ENCODE peak calls at places on chromosomes 11 and 22, in four cellular contexts. One of them, this sample, is unnamed.

GRCh38 chr11:72573380-72573949 is 100.8 kb downstream of the PDE2A start:
- DNase-seq in mucosa of descending colon: peak; percentile 32
- DNase-seq in upper lobe of right lung: peak; percentile 70
- DNase-seq in stomach: no peak
- DNase-seq in this sample: peak; percentile 25

GRCh38 chr22:35140879-35141745 is 75.2 kb downstream of the ISX start:
- DNase-seq in mucosa of descending colon: peak; percentile 91
- DNase-seq in upper lobe of right lung: no peak
- DNase-seq in stomach: no peak
- DNase-seq in this sample: no peak

GRCh38 chr11:98734686-98735085 is 286.1 kb upstream of the CNTN5 start:
- DNase-seq in mucosa of descending colon: no peak
- DNase-seq in upper lobe of right lung: no peak
- DNase-seq in stomach: no peak
- DNase-seq in this sample: no peak

GRCh38 chr22:22835892-22836291 is 51.7 kb upstream of the IGLL5 start:
- DNase-seq in mucosa of descending colon: no peak
- DNase-seq in upper lobe of right lung: no peak
- DNase-seq in stomach: no peak
- DNase-seq in this sample: no peak

GRCh38 chr11:16153951-16154350 is 202.4 kb downstream of the SOX6 start:
- DNase-seq in mucosa of descending colon: no peak
- DNase-seq in upper lobe of right lung: no peak
- DNase-seq in stomach: no peak
- DNase-seq in this sample: no peak

GRCh38 chr11:116661056-116661455 is 111.7 kb downstream of the BUD13 start:
- DNase-seq in mucosa of descending colon: no peak
- DNase-seq in upper lobe of right lung: no peak
- DNase-seq in stomach: no peak
- DNase-seq in this sample: no peak

GRCh38 chr11:96798445-96798844 is 408.6 kb downstream of the JRKL start:
- DNase-seq in mucosa of descending colon: no peak
- DNase-seq in upper lobe of right lung: no peak
- DNase-seq in stomach: no peak
- DNase-seq in this sample: no peak

GRCh38 chr22:32536352-32536751 is 61.7 kb downstream of the FBXO7 start:
- DNase-seq in mucosa of descending colon: no peak
- DNase-seq in upper lobe of right lung: no peak
- DNase-seq in stomach: no peak
- DNase-seq in this sample: no peak

GRCh38 chr11:126522152-126522551 is 166.7 kb downstream of the ST3GAL4 start:
- DNase-seq in mucosa of descending colon: no peak
- DNase-seq in upper lobe of right lung: no peak
- DNase-seq in stomach: no peak
- DNase-seq in this sample: no peak

GRCh38 chr11:578276-579035 is 2.2 kb downstream of the PHRF1 start:
- DNase-seq in mucosa of descending colon: no peak
- DNase-seq in upper lobe of right lung: no peak
- DNase-seq in stomach: no peak
- DNase-seq in this sample: no peak

GRCh38 chr11:64745219-64745522 is 1.2 kb upstream of the RASGRP2 start:
- DNase-seq in mucosa of descending colon: peak; percentile 71
- DNase-seq in upper lobe of right lung: peak; percentile 89
- DNase-seq in stomach: peak; percentile 71
- DNase-seq in this sample: no peak

GRCh38 chr11:64742087-64742939 is 1.6 kb downstream of the RASGRP2 start:
- DNase-seq in mucosa of descending colon: no peak
- DNase-seq in upper lobe of right lung: no peak
- DNase-seq in stomach: no peak
- DNase-seq in this sample: no peak

GRCh38 chr11:64742940-64743590 is 877 bp downstream of the RASGRP2 start:
- DNase-seq in mucosa of descending colon: peak; percentile 73
- DNase-seq in upper lobe of right lung: peak; percentile 92
- DNase-seq in stomach: peak; percentile 79
- DNase-seq in this sample: no peak

GRCh38 chr11:64744544-64745218 is 739 bp upstream of the RASGRP2 start:
- DNase-seq in mucosa of descending colon: no peak
- DNase-seq in upper lobe of right lung: no peak
- DNase-seq in stomach: no peak
- DNase-seq in this sample: no peak

DNA sequence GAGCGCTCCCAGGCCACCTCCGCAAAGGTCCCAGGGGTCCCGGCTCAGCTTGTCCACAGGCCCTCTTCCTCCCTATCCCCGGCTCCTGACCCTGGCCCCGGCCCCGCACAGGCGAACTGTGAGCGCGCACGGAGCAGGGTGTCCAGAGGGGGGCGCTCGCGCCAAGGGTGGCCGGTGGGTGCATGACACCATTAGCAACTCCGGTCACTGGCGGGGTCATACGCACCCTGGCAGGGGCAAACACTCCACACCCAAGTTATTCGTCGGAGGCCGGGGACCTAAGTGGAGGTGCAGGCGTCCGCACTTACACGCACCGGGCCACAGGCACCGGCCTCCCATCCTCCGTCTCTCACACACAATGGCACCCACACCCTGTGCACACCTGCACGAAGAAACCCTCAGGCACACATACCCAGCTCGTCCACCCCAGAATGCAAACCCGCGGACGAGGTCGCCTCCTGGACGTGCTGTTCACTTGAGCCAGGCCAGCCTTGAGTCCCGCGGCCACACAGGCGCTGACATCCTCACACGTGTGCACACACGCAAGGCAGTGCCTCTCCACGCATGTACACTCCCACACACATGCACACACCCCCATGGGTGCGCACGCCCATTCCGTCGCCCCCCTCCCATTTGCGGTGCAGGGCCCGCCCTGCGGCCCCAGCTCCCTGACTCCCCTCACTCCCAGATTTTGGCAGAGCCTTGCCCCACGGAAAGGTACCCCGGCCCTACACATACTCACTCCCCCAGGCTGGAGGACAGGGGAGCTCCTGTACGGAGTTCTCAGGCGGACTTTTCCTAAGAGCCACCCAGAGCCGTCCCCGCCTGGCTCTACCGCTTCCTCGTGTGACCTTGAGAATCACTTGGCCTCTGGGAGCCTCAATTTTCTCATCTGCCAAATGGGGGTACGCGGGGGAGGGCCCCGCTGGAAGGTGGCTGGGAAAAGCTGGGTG is at the start of gene RASGRP2:
- DNase-seq in mucosa of descending colon: peak; percentile 71
- DNase-seq in upper lobe of right lung: peak; percentile 89
- DNase-seq in stomach: peak; percentile 74
- DNase-seq in this sample: no peak
- TF ChIP-seq CTCF in mucosa of descending colon: no peak
- TF ChIP-seq CTCF in upper lobe of right lung: peak; percentile 66
- TF ChIP-seq CTCF in stomach: peak; percentile 56
- TF ChIP-seq CTCF in this sample: peak; percentile 68

DNA sequence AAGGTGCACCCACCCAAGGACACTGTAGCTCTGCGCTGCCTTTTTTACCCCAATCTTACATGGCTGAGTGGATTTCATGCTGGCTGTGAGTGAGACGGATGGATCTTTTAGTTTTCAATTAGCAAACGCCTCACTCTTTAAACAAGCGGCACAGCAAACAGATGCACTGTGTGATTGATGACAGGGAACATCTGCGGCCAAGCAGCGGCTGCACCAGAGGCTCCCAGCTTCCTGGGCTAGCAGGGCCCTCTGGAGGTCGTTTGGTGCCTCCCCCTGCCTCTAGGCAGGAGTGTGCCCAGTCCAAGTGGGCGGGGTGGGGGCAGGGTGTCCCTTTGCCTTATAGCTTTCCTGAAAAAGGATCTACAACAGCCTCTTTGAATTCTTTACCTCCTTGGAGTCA is 2.1 kb upstream of the DRD2 start:
- DNase-seq in mucosa of descending colon: no peak
- DNase-seq in upper lobe of right lung: no peak
- DNase-seq in stomach: no peak
- DNase-seq in this sample: no peak
- TF ChIP-seq CTCF in mucosa of descending colon: no peak
- TF ChIP-seq CTCF in upper lobe of right lung: no peak
- TF ChIP-seq CTCF in stomach: no peak
- TF ChIP-seq CTCF in this sample: no peak

DNA sequence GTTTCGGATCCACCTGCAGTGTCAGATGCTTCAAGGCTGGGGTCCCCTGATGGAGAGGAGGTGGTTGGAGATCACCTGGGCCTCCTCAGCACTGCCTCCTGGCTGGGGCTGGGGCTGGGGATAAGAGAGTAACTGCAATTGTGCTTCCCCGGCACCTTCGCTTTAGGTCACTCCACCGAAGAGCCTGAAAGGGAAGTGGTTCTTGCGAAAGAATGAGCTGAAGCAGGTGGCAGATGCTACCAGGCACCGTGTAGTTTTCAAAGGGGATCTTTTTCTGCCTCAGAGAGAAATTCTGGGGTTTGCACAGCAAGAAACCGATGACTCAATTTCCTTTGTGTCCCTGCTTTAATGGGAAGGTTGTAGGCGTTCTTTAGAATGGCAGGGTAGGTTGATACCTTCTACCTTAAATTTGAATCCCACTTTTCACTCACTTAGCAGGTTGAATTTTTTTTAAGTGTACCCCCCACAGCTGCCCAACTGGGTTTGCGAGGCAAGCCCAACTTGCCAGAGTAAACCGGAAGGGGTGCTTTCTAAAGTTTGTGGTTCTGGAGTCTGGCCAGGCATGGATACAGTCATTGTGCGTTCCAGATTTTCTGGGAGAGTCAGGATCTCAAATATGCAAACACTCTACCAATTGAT is 5.3 kb downstream of the CD44 start:
- DNase-seq in mucosa of descending colon: no peak
- DNase-seq in upper lobe of right lung: peak; percentile 67
- DNase-seq in stomach: peak; percentile 32
- DNase-seq in this sample: peak; percentile 75
- TF ChIP-seq CTCF in mucosa of descending colon: peak; percentile 7
- TF ChIP-seq CTCF in upper lobe of right lung: no peak
- TF ChIP-seq CTCF in stomach: no peak
- TF ChIP-seq CTCF in this sample: peak; percentile 25

DNA sequence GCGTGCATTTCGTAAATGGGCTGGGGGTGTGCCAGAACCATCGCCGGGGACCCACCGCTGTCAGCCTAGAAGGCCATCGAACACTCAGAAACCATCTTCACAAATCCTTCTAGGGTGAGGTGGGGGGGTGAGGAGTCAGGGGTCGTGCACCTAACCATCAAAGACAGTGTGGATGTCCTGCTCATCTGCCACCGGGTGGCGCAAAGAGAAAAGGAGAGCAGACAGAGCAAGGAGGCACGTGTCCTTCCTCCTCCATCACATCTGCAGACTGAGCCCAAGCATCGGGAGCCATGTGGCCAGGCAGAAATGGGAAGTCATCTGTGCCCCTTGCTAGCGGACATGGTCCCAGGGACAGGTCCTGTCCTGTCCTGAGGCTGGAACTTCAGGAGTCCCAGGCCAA is 61.9 kb upstream of the NUP50 start:
- DNase-seq in mucosa of descending colon: peak; percentile 55
- DNase-seq in upper lobe of right lung: no peak
- DNase-seq in stomach: peak; percentile 53
- DNase-seq in this sample: peak; percentile 64
- TF ChIP-seq CTCF in mucosa of descending colon: no peak
- TF ChIP-seq CTCF in upper lobe of right lung: peak; percentile 33
- TF ChIP-seq CTCF in stomach: peak; percentile 52
- TF ChIP-seq CTCF in this sample: peak; percentile 78

GRCh38 chr11:103542851-103543250 is 433.6 kb downstream of the DYNC2H1 start:
- DNase-seq in mucosa of descending colon: no peak
- DNase-seq in upper lobe of right lung: no peak
- DNase-seq in stomach: no peak
- DNase-seq in this sample: no peak
- TF ChIP-seq CTCF in mucosa of descending colon: no peak
- TF ChIP-seq CTCF in upper lobe of right lung: no peak
- TF ChIP-seq CTCF in stomach: no peak
- TF ChIP-seq CTCF in this sample: no peak

GRCh38 chr11:132187391-132187790 is 817.0 kb downstream of the NTM start:
- DNase-seq in mucosa of descending colon: no peak
- DNase-seq in upper lobe of right lung: no peak
- DNase-seq in stomach: no peak
- DNase-seq in this sample: no peak

GRCh38 chr11:132187814-132188213 is 817.4 kb downstream of the NTM start:
- DNase-seq in mucosa of descending colon: no peak
- DNase-seq in upper lobe of right lung: no peak
- DNase-seq in stomach: no peak
- DNase-seq in this sample: peak; percentile 2

GRCh38 chr11:132184079-132184478 is 813.7 kb downstream of the NTM start:
- DNase-seq in mucosa of descending colon: no peak
- DNase-seq in upper lobe of right lung: no peak
- DNase-seq in stomach: no peak
- DNase-seq in this sample: no peak

GRCh38 chr11:132186193-132186592 is 815.8 kb downstream of the NTM start:
- DNase-seq in mucosa of descending colon: no peak
- DNase-seq in upper lobe of right lung: no peak
- DNase-seq in stomach: no peak
- DNase-seq in this sample: no peak

DNA sequence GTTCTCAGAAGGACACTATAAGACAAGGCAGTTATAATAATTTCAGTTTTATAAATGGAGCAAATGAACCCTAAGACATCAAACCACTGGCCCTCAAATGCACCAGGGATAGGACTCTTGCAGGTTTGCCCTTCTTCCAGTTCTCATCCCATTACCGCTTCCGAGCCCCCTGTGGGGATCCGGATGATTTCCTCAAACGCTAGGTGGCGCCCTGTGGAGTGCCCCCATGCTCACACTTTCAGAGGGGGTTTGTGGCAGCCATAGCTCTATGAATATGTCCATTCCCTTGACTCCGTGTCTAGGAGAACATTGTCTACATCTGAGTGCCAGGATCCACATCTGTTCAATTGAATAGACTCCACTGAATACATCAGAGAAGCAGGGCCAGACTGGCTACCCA is 816.3 kb downstream of the NTM start:
- DNase-seq in mucosa of descending colon: no peak
- DNase-seq in upper lobe of right lung: no peak
- DNase-seq in stomach: no peak
- DNase-seq in this sample: no peak
- TF ChIP-seq CTCF in mucosa of descending colon: no peak
- TF ChIP-seq CTCF in upper lobe of right lung: no peak
- TF ChIP-seq CTCF in stomach: no peak
- TF ChIP-seq CTCF in this sample: peak; percentile 68

GRCh38 chr11:78417888-78418583 is 416 bp upstream of the GAB2 start:
- DNase-seq in mucosa of descending colon: peak; percentile 83
- DNase-seq in upper lobe of right lung: peak; percentile 93
- DNase-seq in stomach: peak; percentile 85
- DNase-seq in this sample: peak; percentile 54
- TF ChIP-seq CTCF in mucosa of descending colon: no peak
- TF ChIP-seq CTCF in upper lobe of right lung: peak; percentile 14
- TF ChIP-seq CTCF in stomach: peak; percentile 37
- TF ChIP-seq CTCF in this sample: peak; percentile 19